ENCODE peak calls at places on chromosomes 2 and 18, in eight cellular contexts. I is upper lobe of right lung; J is hypothalamus; A is Right ventricle myocardium superior; H is stimulated activated CD8-positive, alpha-beta memory T cell treated with anti-CD3 and anti-CD28 coated beads, Interleukin-7, amount 100 ng/mL, for 24 hours; Z is mucosa of gallbladder; Y is midbrain; R is adrenal gland. B is an unnamed sample.

GRCh38 chr18:32048507-32049091 is 30.0 kb downstream of the RNF125 start:
- DNase-seq in I (no peak), J (no peak), A (peak), H (no peak), Z (peak), Y (no peak), R (peak), B (peak)

GRCh38 chr2:139946690-139947089 is 1166.5 kb upstream of the NXPH2 start:
- DNase-seq in I (no peak), J (no peak), A (no peak), H (no peak), Z (no peak), Y (no peak), R (no peak), B (no peak)

GRCh38 chr2:109136542-109136941 is 7.5 kb downstream of the SH3RF3 start:
- DNase-seq in I (no peak), J (no peak), A (no peak), H (no peak), Z (no peak), Y (no peak), R (peak), B (no peak)

GRCh38 chr18:70693196-70693595 is 404.4 kb downstream of the SOCS6 start:
- DNase-seq in I (no peak), J (no peak), A (no peak), H (no peak), Z (no peak), Y (no peak), R (no peak), B (peak)

GRCh38 chr2:10930731-10931516 is 19.2 kb downstream of the KCNF1 start:
- DNase-seq in I (no peak), J (no peak), A (no peak), H (no peak), Z (no peak), Y (no peak), R (no peak), B (no peak)

GRCh38 chr2:28610583-28611201 is 114.8 kb downstream of the PLB1 start:
- DNase-seq in I (no peak), J (no peak), A (no peak), H (no peak), Z (peak), Y (no peak), R (peak), B (no peak)

GRCh38 chr18:33820517-33821368 is 242.7 kb downstream of the ASXL3 start:
- DNase-seq in I (no peak), J (no peak), A (no peak), H (no peak), Z (no peak), Y (no peak), R (no peak), B (no peak)

GRCh38 chr2:42025151-42025582 is 22.7 kb upstream of the PKDCC start:
- DNase-seq in I (no peak), J (no peak), A (no peak), H (no peak), Z (no peak), Y (no peak), R (peak), B (peak)

GRCh38 chr2:101942846-101943245 is 48.9 kb upstream of the IL1R2 start:
- DNase-seq in I (no peak), J (no peak), A (no peak), H (no peak), Z (no peak), Y (no peak), R (no peak), B (no peak)

GRCh38 chr2:18362696-18363095 is 197.8 kb downstream of the RDH14 start:
- DNase-seq in I (no peak), J (no peak), A (no peak), H (no peak), Z (no peak), Y (no peak), R (no peak), B (no peak)

GRCh38 chr2:142495141-142495540 is 364.3 kb upstream of the LRP1B start:
- DNase-seq in I (no peak), J (no peak), A (no peak), H (no peak), Z (no peak), Y (no peak), R (no peak), B (no peak)

GRCh38 chr2:207219716-207220414 is 54.1 kb upstream of the KLF7 start:
- DNase-seq in I (no peak), J (no peak), A (no peak), H (no peak), Z (no peak), Y (no peak), R (no peak), B (no peak)

GRCh38 chr2:197915548-197916265 is 111.3 kb downstream of the PLCL1 start:
- DNase-seq in I (no peak), J (no peak), A (no peak), H (no peak), Z (no peak), Y (no peak), R (no peak), B (no peak)

B was measured in SJCRH30.